ENCODE peak calls at places on chromosomes 7 and 10, in five cellular contexts. U is cardiac muscle cell, G is lower lobe of right lung, Q is AG04450, T is IMR-90. F is an unnamed sample.

GRCh38 chr10:111335826-111336225 is 259.0 kb downstream of the ADRA2A start:
- DNase-seq in U (no peak), G (no peak), Q (no peak), T (no peak), F (no peak)

GRCh38 chr7:877312-878232 is 1.2 kb downstream of the GET4 start:
- DNase-seq in U (no peak), G (no peak), Q (no peak), T (no peak), F (no peak)

GRCh38 chr7:389911-390601 is 100.1 kb downstream of the FOXL3 start:
- DNase-seq in U (no peak), G (peak; percentile 31), Q (no peak), T (no peak), F (no peak)

GRCh38 chr7:24123061-24123460 is 160.9 kb upstream of the NPY start:
- DNase-seq in U (no peak), G (no peak), Q (peak; percentile 7), T (no peak), F (no peak)

GRCh38 chr7:84848219-84848973 is 338.5 kb downstream of the SEMA3D start:
- DNase-seq in U (peak; percentile 2), G (no peak), Q (no peak), T (no peak), F (no peak)

GRCh38 chr7:112462236-112462635 is 12.0 kb downstream of the IFRD1 start:
- DNase-seq in U (peak; percentile 96), G (no peak), Q (no peak), T (peak; percentile 63), F (no peak)

GRCh38 chr10:89426230-89426868 is 12.0 kb downstream of the IFIT5 start:
- DNase-seq in U (peak; percentile 80), G (no peak), Q (peak; percentile 50), T (peak; percentile 75), F (no peak)

GRCh38 chr10:81963606-81964005 is 88.6 kb downstream of the NRG3 start:
- DNase-seq in U (no peak), G (no peak), Q (no peak), T (no peak), F (no peak)

GRCh38 chr7:28081016-28081415 is 99.6 kb downstream of the JAZF1 start:
- DNase-seq in U (peak; percentile 50), G (no peak), Q (no peak), T (no peak), F (no peak)

GRCh38 chr10:124052561-124052960 is 40.8 kb downstream of the CHST15 start:
- DNase-seq in U (no peak), G (no peak), Q (no peak), T (no peak), F (no peak)

GRCh38 chr10:3774814-3775670 is 10.0 kb downstream of the KLF6 start:
- DNase-seq in U (peak; percentile 85), G (no peak), Q (no peak), T (peak; percentile 91), F (peak; percentile 87)

GRCh38 chr10:3775671-3776551 is 9.1 kb downstream of the KLF6 start:
- DNase-seq in U (peak; percentile 71), G (no peak), Q (no peak), T (peak; percentile 67), F (no peak)

GRCh38 chr10:3778708-3779108 is 6.3 kb downstream of the KLF6 start:
- DNase-seq in U (peak; percentile 27), G (no peak), Q (no peak), T (peak; percentile 12), F (no peak)

GRCh38 chr10:3777876-3778707 is 6.9 kb downstream of the KLF6 start:
- DNase-seq in U (peak; percentile 25), G (no peak), Q (no peak), T (peak; percentile 16), F (no peak)

DNA sequence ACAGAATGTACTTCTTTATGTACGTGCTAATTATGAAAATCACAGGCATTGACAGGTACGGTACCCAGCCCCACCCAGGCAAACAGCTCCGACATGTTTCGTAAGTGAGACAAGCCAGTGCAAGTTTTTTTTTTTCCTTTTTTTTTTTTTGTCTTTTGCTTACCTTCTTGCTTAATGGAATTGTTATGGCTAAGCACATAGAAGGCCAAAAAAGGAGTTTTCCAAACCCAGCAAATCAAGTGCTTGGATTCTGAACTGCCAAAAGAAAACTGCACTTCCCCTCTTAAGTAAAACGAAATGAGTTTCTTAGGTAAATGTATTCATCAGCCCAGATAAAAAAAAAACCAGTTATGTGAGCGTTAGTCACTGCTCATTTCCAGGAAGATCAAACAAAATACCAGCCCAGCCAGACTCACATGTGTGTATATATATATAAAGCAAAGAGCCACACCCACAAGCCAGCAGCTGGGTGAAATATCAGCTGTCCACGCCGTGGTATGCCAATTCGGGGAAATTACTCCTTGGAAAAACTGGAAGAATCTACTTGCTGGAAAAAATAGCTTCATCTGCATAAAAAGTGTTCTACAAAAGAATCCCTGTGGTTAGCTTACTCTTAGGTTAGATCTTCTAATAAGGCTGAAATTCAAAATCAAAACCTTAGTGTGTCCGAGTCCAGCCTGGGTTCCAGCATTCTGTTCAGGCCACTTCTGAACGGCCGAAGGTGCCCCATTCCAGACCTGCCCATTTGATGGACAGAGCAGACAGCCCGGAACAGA is 8.0 kb downstream of the KLF6 start:
- DNase-seq in U (peak; percentile 93), G (no peak), Q (peak; percentile 87), T (peak; percentile 94), F (peak; percentile 53)
- H3K4me3 ChIP-seq in U (no peak overlapping the region), G (peak overlapping the region; percentile 29), Q (no peak overlapping the region), T (no peak overlapping the region), F (peak overlapping the region; percentile 99)

DNA sequence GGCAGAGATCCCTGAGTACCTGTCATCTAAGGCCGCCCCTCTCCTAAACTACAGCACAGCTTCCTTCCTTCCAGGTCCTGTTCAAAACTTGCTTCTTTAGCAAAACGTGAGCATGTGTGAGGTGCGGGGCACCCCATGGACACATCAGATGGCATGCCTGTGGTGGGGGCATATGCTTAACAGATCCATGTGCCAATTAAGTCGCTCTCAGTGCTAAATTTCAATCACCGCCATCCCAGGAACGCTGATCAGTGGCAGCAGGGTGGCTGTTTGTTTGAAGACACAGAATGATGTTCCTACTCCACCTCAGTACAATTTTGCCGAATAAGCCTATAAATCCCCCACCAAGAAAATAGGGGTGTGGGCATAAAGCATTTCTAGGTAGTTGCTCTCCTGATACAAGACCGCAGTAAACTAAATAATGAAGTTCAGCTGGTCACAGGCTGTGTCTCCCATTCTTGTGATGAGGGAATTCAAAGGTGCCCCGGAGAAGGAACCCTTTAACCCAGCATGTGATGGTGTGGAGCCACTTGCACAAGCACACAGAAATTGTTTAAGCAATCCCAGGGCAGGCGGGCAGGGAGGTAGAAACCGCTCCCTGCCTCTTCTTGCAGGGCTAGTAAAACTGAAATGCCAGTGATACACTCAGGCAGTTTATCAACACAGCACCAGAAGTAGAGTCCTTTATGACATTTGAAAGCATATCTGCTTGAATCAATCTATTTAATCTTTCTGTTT is 205.7 kb downstream of the SORCS1 start:
- DNase-seq in U (no peak), G (no peak), Q (no peak), T (no peak), F (no peak)
- H3K4me3 ChIP-seq in U (no peak overlapping the region), G (no peak overlapping the region), Q (no peak overlapping the region), T (no peak overlapping the region), F (no peak overlapping the region)

DNA sequence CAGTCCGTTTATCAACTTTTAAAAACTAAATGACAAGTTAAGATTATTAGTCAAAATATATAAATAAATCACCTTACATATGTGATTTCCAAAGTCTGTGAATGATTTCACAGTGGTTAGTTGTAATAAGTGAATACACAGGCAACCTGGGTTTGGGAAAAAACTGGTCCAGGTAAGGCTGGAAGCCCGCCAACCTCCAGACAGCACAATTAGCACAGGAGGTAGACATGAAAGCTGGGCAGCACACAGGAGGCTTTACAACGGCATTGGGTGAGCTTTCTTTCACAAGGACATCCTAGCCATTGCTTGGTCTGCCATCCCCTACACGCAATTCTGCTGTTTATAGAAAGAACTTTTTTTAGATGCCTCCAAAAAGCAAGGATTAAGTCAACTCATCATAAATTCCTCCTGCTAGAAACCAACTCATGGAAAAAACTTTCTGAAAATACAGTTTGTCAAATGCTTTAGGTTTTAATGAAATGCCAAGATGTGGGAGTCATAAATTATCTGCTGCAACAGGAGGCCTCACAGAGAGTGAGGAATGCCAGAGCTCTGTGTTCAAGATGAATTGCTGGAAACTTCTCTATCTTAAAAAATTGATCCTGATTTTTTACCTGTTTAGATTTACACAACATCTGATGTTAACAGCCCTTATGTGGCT is 346.8 kb upstream of the NFE2L3 start:
- DNase-seq in U (peak; percentile 66), G (no peak), Q (no peak), T (peak; percentile 9), F (no peak)
- H3K4me3 ChIP-seq in U (no peak overlapping the region), G (no peak overlapping the region), Q (no peak overlapping the region), T (no peak overlapping the region), F (no peak overlapping the region)

GRCh38 chr10:3805791-3806381 is 20.9 kb upstream of the KLF6 start:
- DNase-seq in U (peak; percentile 86), G (no peak), Q (no peak), T (peak; percentile 77), F (peak; percentile 82)

GRCh38 chr10:3806603-3807002 is 21.6 kb upstream of the KLF6 start:
- DNase-seq in U (peak; percentile 67), G (peak; percentile 62), Q (no peak), T (peak; percentile 94), F (no peak)

GRCh38 chr10:3807221-3807927 is 22.4 kb upstream of the KLF6 start:
- DNase-seq in U (no peak), G (no peak), Q (no peak), T (no peak), F (no peak)

GRCh38 chr10:3808689-3809199 is 23.7 kb upstream of the KLF6 start:
- DNase-seq in U (no peak), G (no peak), Q (no peak), T (no peak), F (no peak)

GRCh38 chr10:3807928-3808496 is 23.0 kb upstream of the KLF6 start:
- DNase-seq in U (no peak), G (no peak), Q (no peak), T (no peak), F (no peak)
- H3K4me3 ChIP-seq in U (no peak overlapping the region), G (no peak overlapping the region), Q (no peak overlapping the region), T (no peak overlapping the region), F (no peak overlapping the region)

GRCh38 chr10:11528286-11528685 is 83.2 kb downstream of the USP6NL start:
- DNase-seq in U (no peak), G (no peak), Q (no peak), T (no peak), F (no peak)

GRCh38 chr10:11532329-11532728 is 79.1 kb downstream of the USP6NL start:
- DNase-seq in U (peak; percentile 62), G (no peak), Q (no peak), T (peak; percentile 51), F (no peak)

GRCh38 chr10:11529276-11529675 is 82.2 kb downstream of the USP6NL start:
- DNase-seq in U (no peak), G (no peak), Q (no peak), T (no peak), F (no peak)

GRCh38 chr10:11533328-11533781 is 78.1 kb downstream of the USP6NL start:
- DNase-seq in U (peak; percentile 64), G (no peak), Q (no peak), T (peak; percentile 33), F (no peak)

DNA sequence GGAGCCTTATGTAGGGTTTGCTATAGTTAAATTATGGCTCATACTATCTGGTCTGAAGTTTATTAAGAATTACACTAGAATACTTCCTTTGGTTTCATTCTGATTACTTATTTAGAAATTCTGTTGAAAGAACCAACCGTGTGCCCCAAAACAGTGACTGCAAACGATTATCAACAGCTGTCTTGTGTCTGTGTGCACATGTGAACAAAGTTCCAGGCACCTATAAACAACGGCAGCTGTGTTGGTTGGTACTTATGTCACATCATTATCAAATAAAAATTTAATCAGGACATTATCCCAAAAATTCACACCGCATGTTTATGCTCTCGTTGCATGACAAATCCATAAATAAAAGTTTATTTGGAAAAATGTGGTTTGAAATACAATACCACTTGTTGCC is 80.6 kb downstream of the USP6NL start:
- DNase-seq in U (no peak), G (no peak), Q (no peak), T (no peak), F (no peak)
- H3K4me3 ChIP-seq in U (no peak overlapping the region), G (no peak overlapping the region), Q (no peak overlapping the region), T (no peak overlapping the region), F (no peak overlapping the region)